ENCODE peak calls at places on chromosomes 16 and 17, in six cellular contexts. S is Peyer's patch, G is adrenal gland, X is AG10803, I is omental fat pad, N is upper lobe of right lung. M is an unnamed sample.

GRCh38 chr16:83898463-83899271 is at the start of gene MLYCD:
- DNase-seq in S (peak), G (peak), X (peak), I (peak), N (peak), M (peak)

GRCh38 chr16:30949655-30950515 is 1.0 kb downstream of the ORAI3 start:
- DNase-seq in S (peak), G (peak), X (peak), I (peak), N (peak), M (peak)

GRCh38 chr17:50196036-50196435 is 5.4 kb downstream of the COL1A1 start:
- DNase-seq in S (no peak), G (no peak), X (peak), I (no peak), N (no peak), M (no peak)

GRCh38 chr17:59786536-59787319 is 79.3 kb downstream of the VMP1 start:
- DNase-seq in S (peak), G (peak), X (peak), I (no peak), N (no peak), M (peak)

GRCh38 chr17:1398028-1398427 is 2.0 kb downstream of the YWHAE start:
- DNase-seq in S (no peak), G (no peak), X (no peak), I (no peak), N (no peak), M (peak)

GRCh38 chr16:51577621-51578303 is 426.7 kb upstream of the SALL1 start:
- DNase-seq in S (no peak), G (no peak), X (no peak), I (no peak), N (no peak), M (peak)

GRCh38 chr17:12686486-12686885 is 20.8 kb downstream of the MYOCD start:
- DNase-seq in S (no peak), G (no peak), X (no peak), I (no peak), N (no peak), M (no peak)

GRCh38 chr17:2995362-2995761 is 68.0 kb downstream of the OR1D5 start:
- DNase-seq in S (no peak), G (peak), X (no peak), I (no peak), N (peak), M (no peak)

GRCh38 chr16:27475561-27475960 is 73.6 kb downstream of the IL21R start:
- DNase-seq in S (no peak), G (no peak), X (peak), I (no peak), N (no peak), M (peak)

GRCh38 chr17:19363460-19364035 is 1.0 kb upstream of the B9D1 start:
- DNase-seq in S (no peak), G (no peak), X (no peak), I (no peak), N (no peak), M (no peak)

GRCh38 chr17:40177275-40177874 is at the start of gene RAPGEFL1:
- DNase-seq in S (peak), G (peak), X (peak), I (peak), N (peak), M (peak)

GRCh38 chr16:63672493-63672892 is 1449.4 kb downstream of the CDH11 start:
- DNase-seq in S (no peak), G (no peak), X (no peak), I (no peak), N (no peak), M (no peak)

GRCh38 chr16:9395958-9396359 is 304.5 kb downstream of the HAPSTR1 start:
- DNase-seq in S (no peak), G (no peak), X (no peak), I (no peak), N (no peak), M (no peak)

GRCh38 chr17:38762231-38762630 is 9.7 kb downstream of the PSMB3 start:
- DNase-seq in S (no peak), G (no peak), X (no peak), I (no peak), N (no peak), M (no peak)

GRCh38 chr17:38766341-38766740 is 13.8 kb downstream of the PSMB3 start:
- DNase-seq in S (no peak), G (no peak), X (no peak), I (no peak), N (no peak), M (no peak)

DNA sequence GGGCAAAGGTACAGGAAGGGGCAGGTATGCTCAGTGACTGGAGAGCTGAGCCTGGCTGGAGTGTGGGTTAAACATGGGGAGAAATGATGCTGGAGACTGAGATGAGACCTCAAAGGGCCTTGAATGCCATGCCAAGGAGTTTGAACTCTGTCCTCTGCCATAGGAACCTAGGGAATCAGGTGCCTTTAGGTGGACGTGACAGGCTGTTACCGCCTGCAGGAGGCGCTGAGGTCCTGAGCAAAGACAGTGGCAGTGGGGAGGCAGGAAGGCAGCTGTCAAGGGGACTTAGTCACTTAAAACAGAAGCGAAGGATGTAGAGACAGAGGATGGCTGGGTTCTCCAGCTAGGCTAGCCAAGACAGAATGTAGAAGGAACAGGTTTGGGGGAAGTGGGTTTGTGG is 9.1 kb downstream of the PSMB3 start:
- DNase-seq in S (no peak), G (no peak), X (peak), I (no peak), N (no peak), M (peak)
- TF ChIP-seq CTCF in S (peak), G (no peak), X (peak), I (no peak), N (peak), M (peak)

GRCh38 chr17:44255915-44256314 is 12.0 kb downstream of the SLC4A1 start:
- DNase-seq in S (no peak), G (no peak), X (no peak), I (no peak), N (no peak), M (no peak)
- TF ChIP-seq CTCF in S (no peak), G (no peak), X (no peak), I (no peak), N (no peak), M (no peak)

GRCh38 chr17:78378225-78379133 is at the start of gene PGS1:
- DNase-seq in S (peak), G (peak), X (peak), I (no peak), N (peak), M (peak)
- TF ChIP-seq CTCF in S (no peak), G (no peak), X (no peak), I (no peak), N (no peak), M (no peak)

DNA sequence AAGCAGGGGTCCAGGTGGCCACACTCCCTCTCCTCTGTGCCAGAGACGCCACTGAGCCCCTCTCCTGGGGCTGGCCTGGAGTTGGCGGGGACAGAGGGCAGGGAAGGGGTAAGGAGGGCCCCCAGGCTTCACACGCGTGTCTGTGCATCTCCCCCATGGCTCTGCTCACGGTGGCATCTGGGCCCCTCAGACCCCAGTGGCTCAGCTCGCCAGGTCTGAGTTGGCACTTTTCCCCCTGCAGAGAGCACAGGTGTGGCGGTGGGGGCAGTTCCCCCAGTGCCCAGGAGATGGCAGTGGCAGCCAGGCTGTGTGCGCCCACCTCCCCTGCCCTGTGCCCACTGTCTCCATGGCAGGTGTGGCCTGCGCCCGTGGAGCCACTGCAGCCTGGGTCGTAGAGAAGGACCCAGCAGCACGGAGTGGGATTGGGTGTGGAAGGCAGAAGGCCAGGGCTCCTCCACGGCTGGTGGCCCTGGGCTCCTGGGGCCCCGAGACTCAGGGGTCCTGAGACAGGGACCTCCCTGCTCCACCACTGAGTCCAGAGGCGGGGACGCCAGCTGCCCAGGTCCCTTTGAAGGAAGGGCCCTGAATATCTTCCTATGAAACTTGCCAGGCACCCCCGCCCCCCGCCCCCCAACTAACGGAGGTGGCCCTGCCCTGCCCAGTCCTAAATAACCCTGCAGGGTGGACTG is 4.3 kb upstream of the APRT start:
- DNase-seq in S (peak), G (no peak), X (no peak), I (no peak), N (no peak), M (peak)
- TF ChIP-seq CTCF in S (peak), G (peak), X (peak), I (no peak), N (peak), M (peak)

DNA sequence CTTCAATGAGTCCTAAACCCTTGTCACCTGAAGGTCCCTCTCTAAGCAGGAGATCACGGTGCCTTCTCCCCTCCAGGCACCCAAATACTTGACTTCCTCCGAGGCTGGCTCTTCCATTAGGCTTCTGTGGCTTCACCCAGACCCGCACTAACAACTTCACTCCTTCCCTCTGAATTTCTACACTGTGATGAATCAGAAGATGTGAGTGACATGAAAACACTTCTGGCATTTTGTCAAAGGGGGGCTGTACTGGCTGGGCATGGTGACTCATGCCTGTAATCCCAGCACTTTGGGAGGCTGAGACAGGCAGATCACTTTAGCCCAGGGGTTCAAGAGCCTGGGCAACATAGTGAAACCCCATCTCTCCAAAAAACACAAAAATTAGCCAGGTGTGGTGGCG is 72.6 kb upstream of the CNEP1R1 start:
- DNase-seq in S (no peak), G (no peak), X (no peak), I (no peak), N (no peak), M (no peak)
- TF ChIP-seq CTCF in S (no peak), G (no peak), X (no peak), I (no peak), N (no peak), M (no peak)